ENCODE peak calls at places on chromosomes 1 and 21, in seven cellular contexts. H is esophagus squamous epithelium, P is GM12878, T is psoas muscle, Q is ascending aorta, L is IMR-90, G is colonic mucosa. B is an unnamed sample.

GRCh38 chr1:165639821-165640623 is 9.0 kb downstream of the MGST3 start:
- DNase-seq in G (no peak), H (no peak), P (no peak), T (no peak), Q (no peak), L (peak; percentile 52), B (no peak)

GRCh38 chr21:43739648-43740435 is 20.9 kb downstream of the PDXK start:
- DNase-seq in Q (no peak), L (no peak), T (no peak), G (no peak), H (no peak), P (no peak), B (no peak)

GRCh38 chr1:178818416-178818815 is 52.5 kb downstream of the ANGPTL1 start:
- DNase-seq in L (peak; percentile 79), G (no peak), H (no peak), T (no peak), P (no peak), Q (no peak), B (no peak)

GRCh38 chr1:2379733-2380404 is 11.5 kb downstream of the MORN1 start:
- DNase-seq in T (no peak), L (no peak), P (no peak), Q (no peak), G (no peak), H (no peak), B (peak; percentile 47)

GRCh38 chr1:223708001-223708359 is 4.4 kb upstream of the CAPN2 start:
- DNase-seq in Q (no peak), P (no peak), H (no peak), G (no peak), L (no peak), T (no peak), B (no peak)

GRCh38 chr1:65269612-65270011 is 39.7 kb upstream of the DNAJC6 start:
- DNase-seq in Q (no peak), P (no peak), L (no peak), T (no peak), G (no peak), H (no peak), B (no peak)

GRCh38 chr1:181160322-181160721 is 71.8 kb downstream of the IER5 start:
- DNase-seq in P (no peak), T (no peak), H (no peak), Q (no peak), L (no peak), G (no peak), B (no peak)

GRCh38 chr1:118960567-118961136 is 27.5 kb downstream of the TBX15 start:
- DNase-seq in L (no peak), Q (no peak), G (peak; percentile 62), T (peak; percentile 78), H (no peak), P (no peak), B (peak; percentile 36)

GRCh38 chr1:201696217-201696761 is 132.7 kb upstream of the IPO9 start:
- DNase-seq in Q (no peak), G (no peak), P (no peak), T (peak; percentile 93), H (no peak), L (peak; percentile 93), B (no peak)

GRCh38 chr1:95396557-95396956 is 162.5 kb downstream of the RWDD3 start:
- DNase-seq in P (no peak), G (no peak), L (no peak), Q (no peak), H (no peak), T (no peak), B (no peak)

GRCh38 chr1:217313096-217313495 is 317.8 kb downstream of the GPATCH2 start:
- DNase-seq in T (no peak), G (no peak), L (no peak), Q (no peak), P (no peak), H (no peak), B (no peak)

GRCh38 chr1:197841158-197841557 is 61.3 kb upstream of the C1orf53 start:
- DNase-seq in H (no peak), G (no peak), P (no peak), T (no peak), Q (no peak), L (no peak), B (no peak)

GRCh38 chr1:42925132-42925769 is 33.4 kb downstream of the SLC2A1 start:
- DNase-seq in Q (no peak), G (no peak), T (no peak), H (no peak), L (no peak), P (no peak), B (no peak)

GRCh38 chr1:55129194-55129728 is 85.9 kb downstream of the USP24 start:
- DNase-seq in Q (no peak), H (no peak), L (peak; percentile 89), T (peak; percentile 15), G (no peak), P (no peak), B (no peak)

GRCh38 chr21:46509760-46510159 is 51.1 kb downstream of the DIP2A start:
- DNase-seq in Q (no peak), L (peak; percentile 81), T (no peak), G (peak; percentile 37), P (no peak), H (no peak), B (no peak)

GRCh38 chr1:23485002-23485332 is 988 bp upstream of the ASAP3 start:
- DNase-seq in G (no peak), P (no peak), T (no peak), L (no peak), H (no peak), Q (no peak), B (no peak)
- H3K4me3 ChIP-seq in G (no peak overlapping the region), P (no peak overlapping the region), T (peak overlapping the region; percentile 76), L (peak overlapping the region; percentile 84), H (peak overlapping the region; percentile 90), Q (peak overlapping the region; percentile 96), B (no peak overlapping the region)

GRCh38 chr1:195939844-195940243 is 668.4 kb downstream of the KCNT2 start:
- DNase-seq in P (no peak), L (no peak), T (no peak), G (no peak), Q (no peak), H (no peak), B (no peak)
- TF ChIP-seq CTCF in P (no peak), L (no peak), T (no peak), G (no peak), Q (no peak), H (no peak), B (no peak)

DNA sequence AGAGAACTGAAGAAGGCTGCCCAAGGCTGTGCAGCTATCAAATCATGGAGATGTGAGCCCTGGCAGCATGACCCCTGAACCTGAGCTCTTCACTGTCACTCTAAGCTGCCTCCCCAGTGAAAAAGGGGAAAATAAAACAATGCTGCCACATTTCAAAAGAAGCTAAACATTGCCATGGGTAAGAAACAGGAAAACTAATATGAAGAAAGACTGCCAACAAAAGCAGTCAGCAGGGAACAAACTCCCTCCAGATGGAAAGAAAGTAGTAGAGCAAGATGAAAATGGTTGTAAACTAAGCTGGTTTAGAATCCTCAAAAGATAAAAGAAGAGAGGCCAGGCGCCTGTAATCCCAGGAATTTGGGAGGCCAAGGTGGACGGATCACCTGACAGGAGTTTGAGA is 36.2 kb upstream of the CSF1 start:
- DNase-seq in T (no peak), H (no peak), G (no peak), Q (no peak), L (no peak), P (no peak), B (no peak)
- H3K4me1 ChIP-seq in T (no peaks in the 10 kb centered on the region), H (peaks cover 10% of the 10 kb centered on the region), G (no peaks in the 10 kb centered on the region), Q (peaks cover 40% of the 10 kb centered on the region), L (peaks cover 35% of the 10 kb centered on the region), P (no peaks in the 10 kb centered on the region), B (no peaks in the 10 kb centered on the region)

DNA sequence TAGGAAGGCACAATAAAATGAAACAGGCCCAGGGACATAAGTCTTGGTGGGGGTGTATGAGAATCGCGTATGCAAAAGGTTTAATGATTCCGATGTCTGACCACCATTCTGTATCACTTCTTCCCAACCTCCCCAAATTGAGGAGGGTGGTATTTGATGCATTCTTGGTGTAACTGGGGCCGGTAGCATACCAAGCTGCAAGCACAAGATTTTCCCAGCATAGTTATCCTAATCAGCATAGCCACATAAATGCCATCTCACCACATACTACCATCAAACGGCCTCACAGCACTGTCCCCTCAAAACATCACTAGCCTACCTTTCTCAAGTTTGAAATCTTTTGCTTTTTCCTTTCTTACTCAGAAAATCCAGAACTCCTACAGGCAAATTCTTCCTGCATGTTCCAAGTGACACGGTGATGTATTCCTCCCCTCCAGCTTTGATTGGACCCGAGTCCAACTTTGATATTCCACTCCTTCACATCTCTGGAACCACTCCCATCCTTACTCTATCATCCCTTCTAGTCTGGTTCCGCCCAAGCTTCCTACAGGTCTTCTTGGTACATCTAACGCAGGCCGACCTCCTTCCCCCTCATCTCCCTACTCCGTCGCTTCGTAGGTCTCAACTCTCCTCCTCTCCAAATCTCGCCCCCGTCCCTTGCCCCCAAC is 704 bp downstream of the CLK2 start:
- DNase-seq in Q (no peak), L (peak; percentile 67), P (no peak), G (no peak), H (no peak), T (no peak), B (no peak)
- H3K4me3 ChIP-seq in Q (peak overlapping the region; percentile 78), L (peak overlapping the region; percentile 89), P (peak overlapping the region; percentile 83), G (peak overlapping the region; percentile 57), H (peak overlapping the region; percentile 81), T (peak overlapping the region; percentile 93), B (peak overlapping the region; percentile 74)

GRCh38 chr1:102790997-102791396 is 317.3 kb downstream of the COL11A1 start:
- DNase-seq in P (no peak), T (no peak), G (no peak), L (no peak), H (no peak), Q (no peak), B (no peak)
- TF ChIP-seq CTCF in P (no peak), T (no peak), G (no peak), L (peak; percentile 7), H (no peak), Q (no peak), B (no peak)

DNA sequence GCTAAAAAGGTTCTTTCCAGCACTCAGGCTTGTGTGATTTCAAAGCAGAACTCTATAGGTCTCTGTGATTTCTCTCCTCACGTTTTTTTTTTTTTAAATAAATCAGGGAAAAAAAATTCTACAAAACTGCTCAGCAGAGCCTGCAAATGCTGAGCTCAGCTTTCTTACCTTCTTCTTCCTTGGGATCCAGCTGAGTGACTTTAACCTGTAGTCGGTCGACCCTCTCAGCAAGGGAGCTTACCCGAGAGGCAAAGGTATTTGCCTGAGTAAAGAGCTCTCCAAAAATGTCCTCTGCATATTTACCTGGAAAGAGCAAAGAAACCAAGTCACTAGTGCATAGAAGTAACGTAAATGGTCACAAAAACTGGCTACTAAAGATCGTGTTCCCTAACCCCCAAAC is 26.4 kb downstream of the GPR3 start:
- DNase-seq in T (no peak), L (no peak), Q (no peak), P (no peak), H (no peak), G (no peak), B (no peak)
- H3K4me1 ChIP-seq in T (peaks cover 59% of the 10 kb centered on the region), L (peaks cover 11% of the 10 kb centered on the region), Q (peaks cover 42% of the 10 kb centered on the region), P (peaks cover 40% of the 10 kb centered on the region), H (peaks cover 19% of the 10 kb centered on the region), G (no peaks in the 10 kb centered on the region), B (peaks cover 6% of the 10 kb centered on the region)

B was measured in mucosa of descending colon.